ENCODE peak calls at places on chromosomes 4 and X, in four cellular contexts. K is T47D; J is activated CD8-positive, alpha-beta memory T cell treated with anti-CD3 and anti-CD28 coated beads, Interleukin-2, amount 50 U/mL, for 4 hours; B is HCEC 1CT. I is an unnamed sample.

GRCh38 chr4:111274486-111274885 is 651.6 kb upstream of the PITX2 start:
- DNase-seq in K (no peak), J (no peak), B (no peak), I (no peak)

GRCh38 chr4:110793890-110794588 is 171.2 kb upstream of the PITX2 start:
- DNase-seq in B (no peak), J (no peak), K (no peak), I (no peak)

GRCh38 chrX:44244008-44244407 is 99.5 kb downstream of the EFHC2 start:
- DNase-seq in J (no peak), B (peak), K (no peak), I (no peak)

GRCh38 chr4:172652369-172652768 is 516.2 kb upstream of the GALNT7 start:
- DNase-seq in K (no peak), B (no peak), J (no peak), I (no peak)

GRCh38 chr4:85092536-85092935 is 126.0 kb upstream of the WDFY3 start:
- DNase-seq in J (no peak), B (no peak), K (no peak), I (no peak)

GRCh38 chrX:153450949-153451277 is 5.1 kb upstream of the TREX2 start:
- DNase-seq in B (no peak), K (no peak), J (no peak), I (no peak)

GRCh38 chrX:46733226-46733625 is 25.7 kb downstream of the SLC9A7 start:
- DNase-seq in B (no peak), J (no peak), K (no peak), I (no peak)

GRCh38 chrX:11787564-11787963 is 29.5 kb downstream of the MSL3 start:
- DNase-seq in B (peak), J (peak), K (no peak), I (peak)

GRCh38 chr4:126627255-126627654 is 1005.5 kb upstream of the INTU start:
- DNase-seq in B (peak), J (no peak), K (peak), I (no peak)

GRCh38 chr4:22672944-22673343 is 19.8 kb upstream of the GBA3 start:
- DNase-seq in B (no peak), J (no peak), K (no peak), I (no peak)

GRCh38 chr4:36399762-36400353 is 118.4 kb downstream of the DTHD1 start:
- DNase-seq in J (peak), K (no peak), B (no peak), I (peak)

GRCh38 chr4:105145913-105146285 is 777 bp upstream of the TET2 start:
- DNase-seq in J (peak), K (no peak), B (no peak), I (peak)

GRCh38 chrX:94600077-94600476 is 926.1 kb downstream of the FAM133A start:
- DNase-seq in K (no peak), J (no peak), B (no peak), I (no peak)

GRCh38 chr4:121785479-121785878 is 15.6 kb upstream of the EXOSC9 start:
- DNase-seq in J (no peak), K (no peak), B (no peak), I (no peak)

GRCh38 chr4:2082118-2082517 is 23.0 kb downstream of the NAT8L start:
- DNase-seq in J (no peak), K (no peak), B (no peak), I (peak)

GRCh38 chrX:118758511-118758910 is 31.1 kb downstream of the IL13RA1 start:
- DNase-seq in J (no peak), K (no peak), B (no peak), I (no peak)

GRCh38 chrX:119672252-119672825 is 20.6 kb downstream of the SEPTIN6 start:
- DNase-seq in J (no peak), K (no peak), B (no peak), I (no peak)

GRCh38 chrX:21305799-21306336 is 68.3 kb upstream of the CNKSR2 start:
- DNase-seq in B (no peak), J (no peak), K (no peak), I (no peak)

GRCh38 chr4:95548738-95549245 is at the start of gene UNC5C:
- DNase-seq in B (no peak), J (no peak), K (peak), I (no peak)

GRCh38 chr4:174847801-174848427 is 18.9 kb upstream of the GLRA3 start:
- DNase-seq in K (no peak), J (no peak), B (peak), I (no peak)

I was measured in Peyer's patch.